ENCODE peak calls at places on chromosome 15, in eight cellular contexts. Y is IMR-90, M is breast epithelium, A is thoracic aorta, V is heart left ventricle, N is HCT116, I is adrenal gland, O is astrocyte. X is an unnamed sample. For H3K4me1, the result is how much of the 10 kb centered on the place peaks cover.

GRCh38 chr15:60932051-60932915 is 296.8 kb downstream of the RORA start:
- DNase-seq in I (peak), A (peak), O (peak), V (no peak), N (peak), M (no peak), Y (peak), X (peak)

GRCh38 chr15:98649621-98649995 is 1.3 kb downstream of the IGF1R start:
- DNase-seq in M (no peak), A (no peak), O (no peak), V (peak), N (no peak), I (peak), Y (no peak), X (peak)

GRCh38 chr15:62392411-62392810 is 227.3 kb upstream of the C2CD4B start:
- DNase-seq in O (peak), A (no peak), N (no peak), I (peak), Y (peak), V (peak), M (no peak), X (no peak)

GRCh38 chr15:37824717-37825382 is 109.6 kb upstream of the TMCO5A start:
- DNase-seq in M (no peak), I (peak), A (no peak), N (peak), O (peak), V (peak), Y (peak), X (no peak)

GRCh38 chr15:62726461-62726860 is 316.1 kb upstream of the TPM1 start:
- DNase-seq in A (no peak), M (no peak), I (no peak), N (no peak), V (no peak), Y (no peak), O (no peak), X (no peak)

GRCh38 chr15:75694241-75695182 is 18.1 kb downstream of the CSPG4 start:
- DNase-seq in A (peak), I (peak), M (peak), Y (peak), N (no peak), O (peak), V (peak), X (peak)

GRCh38 chr15:74040115-74040850 is 42.1 kb downstream of the GOLGA6A start:
- DNase-seq in N (no peak), M (no peak), V (peak), Y (peak), I (no peak), O (peak), A (no peak), X (no peak)

GRCh38 chr15:100623301-100623700 is 20.9 kb downstream of the ASB7 start:
- DNase-seq in V (no peak), Y (no peak), M (no peak), N (no peak), O (peak), I (no peak), A (no peak), X (no peak)

GRCh38 chr15:23095796-23096195 is 40.8 kb downstream of the GOLGA6L1 start:
- DNase-seq in A (no peak), V (no peak), O (no peak), N (no peak), M (no peak), I (no peak), Y (no peak), X (no peak)

GRCh38 chr15:92953569-92953968 is 53.4 kb downstream of the CHD2 start:
- DNase-seq in V (no peak), A (no peak), Y (no peak), N (no peak), M (no peak), O (no peak), I (no peak), X (no peak)

GRCh38 chr15:40826123-40827075 is 2.1 kb downstream of the PPP1R14D start:
- DNase-seq in V (no peak), A (no peak), M (no peak), I (no peak), N (no peak), O (no peak), Y (no peak), X (no peak)

GRCh38 chr15:25679964-25680658 is 183.0 kb downstream of the ATP10A start:
- DNase-seq in O (no peak), V (no peak), N (no peak), A (no peak), I (no peak), Y (no peak), M (no peak), X (no peak)

GRCh38 chr15:66369773-66370651 is 13.5 kb upstream of the TIPIN start:
- DNase-seq in V (no peak), A (no peak), Y (peak), I (no peak), O (no peak), M (no peak), N (no peak), X (no peak)

GRCh38 chr15:63405159-63405558 is 23.5 kb upstream of the CA12 start:
- DNase-seq in O (no peak), N (no peak), M (no peak), A (no peak), I (no peak), V (no peak), Y (no peak), X (no peak)

GRCh38 chr15:85037617-85038016 is 56.0 kb downstream of the PDE8A start:
- DNase-seq in O (no peak), N (no peak), Y (no peak), I (no peak), A (no peak), V (no peak), M (no peak), X (no peak)

GRCh38 chr15:72227192-72227586 is 3.8 kb downstream of the PKM start:
- DNase-seq in I (no peak), V (no peak), A (no peak), M (no peak), O (peak), Y (peak), N (peak), X (no peak)

GRCh38 chr15:62211348-62211747 is 46.3 kb upstream of the C2CD4B start:
- DNase-seq in Y (no peak), I (no peak), V (no peak), O (no peak), N (no peak), M (no peak), A (no peak), X (no peak)

GRCh38 chr15:101049856-101050646 is 130.9 kb downstream of the LRRK1 start:
- DNase-seq in Y (no peak), A (no peak), M (no peak), O (no peak), N (no peak), V (no peak), I (no peak), X (peak)

GRCh38 chr15:94943863-94944262 is 712.5 kb downstream of the MCTP2 start:
- DNase-seq in I (no peak), O (no peak), M (no peak), V (no peak), N (no peak), A (no peak), Y (no peak), X (no peak)

GRCh38 chr15:40217166-40217785 is 21.6 kb upstream of the PAK6 start:
- DNase-seq in M (peak), V (no peak), Y (peak), I (peak), A (no peak), N (peak), O (peak), X (no peak)

DNA sequence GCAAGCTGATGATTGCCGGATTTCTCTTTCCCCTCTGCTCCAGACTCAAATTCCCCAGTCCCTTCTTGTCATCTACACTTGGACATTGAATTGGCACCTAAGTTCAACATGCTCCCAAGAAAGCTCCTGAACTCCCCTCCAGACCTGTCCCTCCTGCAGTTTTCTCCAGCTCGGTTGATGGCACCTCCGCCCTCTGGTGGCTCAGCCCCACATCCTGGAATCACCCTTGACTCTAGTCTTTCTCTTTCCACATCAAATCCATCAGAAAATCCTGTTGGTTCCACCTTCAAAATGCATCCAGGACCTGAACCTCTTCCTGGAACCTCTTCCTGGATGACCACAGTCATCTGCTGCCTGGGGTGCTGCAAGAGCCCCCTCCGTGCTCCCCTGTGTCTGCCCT is 60.1 kb downstream of the RASGRF1 start:
- DNase-seq in A (no peak), N (no peak), M (no peak), Y (no peak), V (no peak), O (no peak), I (no peak), X (no peak)
- TF ChIP-seq CTCF in A (no peak), N (no peak), M (no peak), Y (no peak), V (no peak), O (no peak), I (no peak), X (no peak)

GRCh38 chr15:29689724-29689986 is 132.6 kb downstream of the TJP1 start:
- DNase-seq in V (no peak), I (no peak), A (no peak), M (no peak), O (no peak), N (no peak), Y (no peak), X (no peak)

GRCh38 chr15:29688981-29689723 is 133.1 kb downstream of the TJP1 start:
- DNase-seq in A (no peak), N (no peak), M (no peak), V (no peak), O (no peak), I (no peak), Y (no peak), X (no peak)

GRCh38 chr15:29687204-29687768 is 135.0 kb downstream of the TJP1 start:
- DNase-seq in I (no peak), A (no peak), O (no peak), N (no peak), Y (no peak), M (no peak), V (no peak), X (no peak)

GRCh38 chr15:29686445-29687203 is 135.6 kb downstream of the TJP1 start:
- DNase-seq in I (no peak), V (no peak), Y (no peak), O (no peak), A (no peak), M (no peak), N (no peak), X (no peak)

DNA sequence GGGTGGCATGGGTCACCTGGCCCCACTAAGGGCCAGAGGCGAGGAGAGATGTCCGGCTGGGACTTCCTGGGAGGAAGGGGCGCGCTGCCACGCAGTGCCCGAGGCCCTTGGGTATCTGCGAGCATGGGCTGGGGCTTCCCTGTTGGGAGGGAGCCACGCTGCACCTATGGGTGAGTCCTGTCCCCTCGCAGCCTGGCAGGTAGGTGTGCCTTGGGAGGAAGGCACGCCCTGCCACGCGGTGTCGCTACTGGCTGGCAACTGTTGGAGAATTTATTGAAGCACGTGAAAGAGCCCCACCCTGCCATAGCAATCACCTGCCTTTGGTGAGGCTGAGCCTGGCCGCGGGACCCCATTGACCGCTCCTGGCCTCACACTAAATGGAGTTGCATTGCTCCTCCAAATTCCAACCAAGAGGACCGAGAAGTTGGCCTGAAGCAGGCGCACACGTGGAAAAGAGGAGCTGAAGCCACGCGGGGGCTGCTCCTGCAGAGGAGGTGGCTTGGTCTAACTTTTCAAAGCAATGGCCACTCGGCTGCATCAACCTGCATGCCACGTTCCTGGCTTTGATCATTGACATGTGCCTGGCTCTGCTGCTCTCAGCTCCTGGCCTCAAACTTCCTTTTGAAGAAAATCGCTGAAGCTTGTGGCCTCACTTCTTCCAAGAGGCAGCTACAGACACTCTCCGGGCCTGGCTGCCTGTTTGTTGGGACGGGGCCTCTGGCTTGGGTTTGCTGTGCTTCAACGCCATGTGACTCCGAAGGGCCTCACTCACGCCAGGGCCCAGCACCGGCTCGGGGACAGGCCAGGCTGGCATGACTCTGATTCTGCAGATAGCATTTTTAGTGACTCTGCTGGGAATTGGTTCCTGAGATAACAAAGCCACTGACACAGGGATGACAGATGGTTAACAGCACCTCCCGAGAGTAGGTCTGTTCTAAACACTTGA is 134.1 kb downstream of the TJP1 start:
- DNase-seq in A (no peak), I (no peak), O (no peak), V (no peak), Y (no peak), M (no peak), N (no peak), X (no peak)
- H3K4me3 ChIP-seq in A (no peak), I (no peak), O (no peak), V (no peak), Y (no peak), M (no peak), N (no peak), X (no peak)

DNA sequence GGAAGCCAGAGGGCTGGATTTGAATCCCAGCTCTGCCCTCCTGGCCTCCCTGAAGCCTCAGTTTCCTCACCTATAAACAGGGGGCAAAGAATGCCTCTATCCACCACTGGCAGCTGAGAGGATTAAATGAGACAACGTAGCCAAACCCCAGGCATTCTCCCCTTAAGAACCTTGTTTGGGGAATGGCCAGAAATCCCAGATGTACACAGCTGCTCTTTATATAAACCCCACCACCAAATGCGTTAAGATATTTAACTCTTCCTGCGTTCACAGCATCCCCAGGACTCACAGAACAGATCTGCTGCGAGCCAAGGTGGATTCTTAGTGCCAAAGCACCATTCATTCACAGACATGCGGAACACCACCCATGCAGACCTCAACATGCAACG is 5.3 kb downstream of the TLE3 start:
- DNase-seq in Y (peak), M (no peak), N (no peak), O (no peak), I (no peak), A (no peak), V (no peak), X (no peak)
- H3K4me1 ChIP-seq in Y (under half), M (under half), N (under half), O (under half), I (under half), A (under half), V (under half), X (half or more)

DNA sequence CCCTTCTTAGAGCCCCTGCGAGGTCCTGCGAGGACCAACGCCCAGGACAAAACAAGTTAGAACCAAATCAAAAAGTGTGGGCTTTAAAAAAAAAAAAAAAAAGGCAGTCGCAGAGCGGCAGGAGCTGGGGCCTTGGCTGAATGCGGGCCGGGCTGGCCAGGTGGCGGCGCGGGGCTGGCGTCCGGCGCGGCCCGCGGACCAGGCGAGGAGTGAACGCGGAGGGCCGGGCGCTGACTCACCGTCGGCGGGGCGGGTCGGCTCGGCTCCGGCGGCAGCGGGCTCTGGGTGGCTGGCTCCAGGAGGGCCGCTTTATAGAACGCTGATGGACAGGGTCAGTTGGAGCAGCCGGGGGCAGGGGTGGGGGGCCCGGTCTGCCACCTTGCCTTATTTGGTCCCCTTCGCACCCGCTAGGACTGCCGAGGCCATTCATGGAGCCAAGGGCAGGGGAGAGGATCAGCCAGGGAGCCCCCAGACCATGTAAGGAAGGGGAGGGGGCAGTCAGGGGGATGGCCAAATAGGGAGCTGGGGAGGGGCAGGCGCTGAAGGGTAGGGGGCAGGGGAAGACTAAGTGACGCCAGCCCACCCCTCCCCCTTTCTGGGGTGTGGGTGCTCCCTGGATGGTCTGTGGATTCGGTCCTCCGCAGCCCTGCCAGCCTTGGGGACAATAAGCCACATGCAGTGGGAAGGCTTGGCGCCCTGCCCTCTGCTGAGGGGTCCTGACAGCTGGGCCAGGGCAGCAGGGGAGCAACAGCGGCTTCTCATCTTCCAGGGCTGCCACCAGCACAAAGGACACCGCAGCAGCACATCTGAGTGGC is at the start of gene ACTC1:
- DNase-seq in Y (peak), I (peak), O (peak), N (no peak), A (peak), V (peak), M (no peak), X (no peak)
- TF ChIP-seq CTCF in Y (peak), I (no peak), O (no peak), N (no peak), A (no peak), V (no peak), M (no peak), X (no peak)

GRCh38 chr15:91445701-91446100 is 345.6 kb downstream of the SV2B start:
- DNase-seq in A (no peak), N (no peak), I (no peak), M (no peak), O (no peak), Y (peak), V (no peak), X (no peak)
- H3K4me3 ChIP-seq in A (no peak), N (no peak), I (no peak), M (no peak), O (no peak), Y (no peak), V (no peak), X (no peak)

DNA sequence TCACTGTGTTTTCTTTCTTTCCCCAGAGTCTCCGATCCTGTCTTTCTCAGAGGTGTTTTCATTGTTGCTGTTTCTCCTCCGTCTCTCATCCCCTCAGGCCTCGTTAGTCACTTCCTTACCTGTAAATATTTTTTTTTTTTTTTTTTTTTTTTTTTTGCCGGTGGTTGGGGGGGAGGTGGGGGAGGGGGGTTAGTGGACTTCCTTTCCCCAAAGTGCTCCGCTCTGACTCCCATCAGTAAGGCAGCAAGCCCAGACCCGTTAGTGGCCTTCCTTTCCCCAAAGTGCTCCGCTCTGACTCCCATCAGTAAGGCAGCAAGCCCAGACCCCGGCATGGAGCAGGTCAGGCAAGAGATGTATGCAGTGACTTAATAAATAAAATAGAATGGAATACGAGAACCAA is 97.1 kb upstream of the TNFAIP8L3 start:
- DNase-seq in V (no peak), A (no peak), Y (no peak), N (no peak), M (no peak), O (no peak), I (no peak), X (no peak)
- H3K4me1 ChIP-seq in V (under half), A (half or more), Y (under half), N (under half), M (under half), O (under half), I (under half), X (under half)

GRCh38 chr15:43779016-43779415 is 2.2 kb upstream of the ELL3 start:
- DNase-seq in V (no peak), O (no peak), M (no peak), N (no peak), I (no peak), A (no peak), Y (no peak), X (no peak)
- TF ChIP-seq CTCF in V (no peak), O (no peak), M (no peak), N (no peak), I (no peak), A (no peak), Y (no peak), X (no peak)

X was measured in suprapubic skin.